ENCODE peak calls at places on chromosomes 4 and X, in six cellular contexts. Z is ecto neural progenitor cell; K is EL; H is AG09319; G is GF-D8; P is activated naive CD8-positive, alpha-beta T cell treated with anti-CD3 and anti-CD28 coated beads, Interleukin-2, amount 50 U/mL, for 16 hours. D is an unnamed sample.

GRCh38 chr4:183540498-183540953 is 35.7 kb downstream of the ING2 start:
- DNase-seq in Z (no peak), K (no peak), H (no peak), G (no peak), P (no peak), D (no peak)

GRCh38 chr4:22515888-22516541 is at the start of gene ADGRA3:
- DNase-seq in Z (peak; percentile 89), K (peak; percentile 77), H (no peak), G (no peak), P (no peak), D (no peak)

GRCh38 chrX:40267334-40268118 is 169.8 kb upstream of the BCOR start:
- DNase-seq in Z (no peak), K (no peak), H (no peak), G (no peak), P (no peak), D (no peak)

GRCh38 chr4:148116264-148116663 is 325.9 kb downstream of the NR3C2 start:
- DNase-seq in Z (no peak), K (peak; percentile 18), H (peak; percentile 49), G (no peak), P (no peak), D (peak; percentile 36)

GRCh38 chr4:151785484-151786157 is 24.8 kb upstream of the GATB start:
- DNase-seq in Z (no peak), K (no peak), H (no peak), G (no peak), P (no peak), D (no peak)

GRCh38 chr4:25031077-25031606 is 396 bp upstream of the LGI2 start:
- DNase-seq in Z (peak; percentile 78), K (peak; percentile 18), H (no peak), G (no peak), P (no peak), D (no peak)

GRCh38 chrX:84186603-84187358 is 1.2 kb downstream of the RPS6KA6 start:
- DNase-seq in Z (no peak), K (peak; percentile 21), H (no peak), G (no peak), P (no peak), D (no peak)

GRCh38 chr4:139814285-139815015 is 148.8 kb downstream of the MGST2 start:
- DNase-seq in Z (no peak), K (no peak), H (no peak), G (no peak), P (no peak), D (no peak)

GRCh38 chr4:110188113-110188512 is 10.3 kb downstream of the ELOVL6 start:
- DNase-seq in Z (no peak), K (no peak), H (no peak), G (no peak), P (no peak), D (no peak)

GRCh38 chrX:23557070-23557469 is 110.2 kb upstream of the PRDX4 start:
- DNase-seq in Z (no peak), K (no peak), H (no peak), G (no peak), P (no peak), D (no peak)

GRCh38 chr4:69881173-69881773 is 21.3 kb upstream of the SULT1E1 start:
- DNase-seq in Z (no peak), K (peak; percentile 1), H (peak; percentile 15), G (no peak), P (no peak), D (peak; percentile 8)

GRCh38 chr4:184792334-184792733 is 33.4 kb downstream of the ACSL1 start:
- DNase-seq in Z (no peak), K (no peak), H (no peak), G (peak; percentile 58), P (no peak), D (no peak)

GRCh38 chr4:149161247-149161646 is 654.4 kb downstream of the IQCM start:
- DNase-seq in Z (no peak), K (peak; percentile 80), H (no peak), G (no peak), P (no peak), D (no peak)

GRCh38 chr4:150078996-150079581 is 844 bp downstream of the DCLK2 start:
- DNase-seq in Z (peak; percentile 71), K (peak; percentile 69), H (no peak), G (no peak), P (no peak), D (no peak)

GRCh38 chr4:78477276-78477675 is 74.3 kb upstream of the ANXA3 start:
- DNase-seq in Z (no peak), K (peak; percentile 48), H (no peak), G (no peak), P (no peak), D (no peak)

GRCh38 chr4:27094785-27095184 is 234.1 kb downstream of the STIM2 start:
- DNase-seq in Z (no peak), K (peak; percentile 6), H (no peak), G (no peak), P (no peak), D (no peak)

GRCh38 chrX:108250654-108251579 is 159.3 kb downstream of the ATG4A start:
- DNase-seq in Z (peak; percentile 58), K (no peak), H (no peak), G (no peak), P (no peak), D (no peak)